ENCODE peak calls at places on chromosomes 11 and 22, in nine cellular contexts. J, H, G, K, V, P, F, O and C are unnamed samples.

GRCh38 chr11:15912825-15913224 is 443.5 kb downstream of the SOX6 start:
- DNase-seq in H (no peak), J (no peak), O (no peak), G (no peak), K (no peak), F (no peak), V (no peak), P (no peak), C (no peak)

GRCh38 chr11:134069426-134069921 is 602 bp downstream of the JAM3 start:
- DNase-seq in O (no peak), V (no peak), J (peak), F (no peak), G (peak), K (no peak), H (no peak), P (peak), C (no peak)

GRCh38 chr11:118902336-118903203 is 18.9 kb downstream of the CXCR5 start:
- DNase-seq in J (no peak), K (no peak), G (no peak), P (no peak), V (peak), F (no peak), O (no peak), H (no peak), C (no peak)

GRCh38 chr11:64742087-64742939 is 1.6 kb downstream of the RASGRP2 start:
- DNase-seq in V (no peak), O (no peak), H (no peak), F (no peak), G (no peak), P (no peak), J (no peak), K (no peak), C (peak)

GRCh38 chr11:34208266-34209135 is 103.1 kb downstream of the NAT10 start:
- DNase-seq in F (no peak), K (peak), J (peak), H (no peak), O (no peak), P (no peak), V (no peak), G (no peak), C (no peak)

GRCh38 chr11:95972055-95972454 is 48.1 kb upstream of the MTMR2 start:
- DNase-seq in G (no peak), O (no peak), K (no peak), J (peak), V (no peak), F (no peak), H (no peak), P (no peak), C (no peak)

GRCh38 chr11:57224537-57224936 is 12.5 kb downstream of the APLNR start:
- DNase-seq in J (peak), O (no peak), P (no peak), H (no peak), F (no peak), V (no peak), K (peak), G (no peak), C (no peak)

GRCh38 chr11:132022718-132023117 is 652.3 kb downstream of the NTM start:
- DNase-seq in H (no peak), F (no peak), J (peak), O (no peak), G (no peak), P (no peak), V (no peak), K (no peak), C (no peak)

GRCh38 chr11:43819926-43820325 is 60.7 kb upstream of the ALKBH3 start:
- DNase-seq in G (no peak), J (no peak), O (no peak), P (no peak), K (no peak), V (no peak), H (no peak), F (no peak), C (no peak)

GRCh38 chr11:45859661-45860140 is 12.4 kb downstream of the CRY2 start:
- DNase-seq in K (no peak), V (peak), J (peak), H (peak), P (peak), G (peak), F (peak), O (peak), C (no peak)

GRCh38 chr11:63939351-63939920 is 634 bp downstream of the NAA40 start:
- DNase-seq in F (peak), H (no peak), K (no peak), P (peak), J (no peak), O (peak), G (peak), V (no peak), C (no peak)

GRCh38 chr11:10379433-10379832 is 74.6 kb downstream of the ADM start:
- DNase-seq in K (no peak), V (no peak), F (no peak), O (no peak), J (peak), G (no peak), H (no peak), P (no peak), C (no peak)

GRCh38 chr11:123018702-123019101 is 37.1 kb upstream of the BSX start:
- DNase-seq in P (no peak), V (no peak), F (no peak), O (no peak), H (no peak), K (no peak), G (peak), J (no peak), C (no peak)

GRCh38 chr11:26741036-26741435 is 19.2 kb upstream of the SLC5A12 start:
- DNase-seq in F (no peak), K (no peak), J (no peak), P (no peak), G (no peak), V (no peak), H (no peak), O (no peak), C (no peak)

GRCh38 chr22:44891293-44891747 is 118.5 kb downstream of the PHF21B start:
- DNase-seq in F (no peak), O (no peak), P (no peak), G (no peak), J (no peak), V (no peak), H (peak), K (no peak), C (no peak)

GRCh38 chr11:3134651-3135490 is 30.2 kb downstream of the OSBPL5 start:
- DNase-seq in G (peak), J (no peak), V (peak), F (peak), P (no peak), K (no peak), H (no peak), O (no peak), C (no peak)

GRCh38 chr11:21888814-21889213 is 304.1 kb upstream of the ANO5 start:
- DNase-seq in O (peak), H (no peak), V (no peak), F (no peak), K (peak), P (no peak), J (no peak), G (no peak), C (no peak)

GRCh38 chr11:68300076-68300830 is 12.1 kb upstream of the LRP5 start:
- DNase-seq in K (no peak), G (no peak), O (no peak), J (no peak), V (no peak), H (no peak), F (no peak), P (no peak), C (no peak)

GRCh38 chr11:88631497-88631896 is 294.0 kb upstream of the CTSC start:
- DNase-seq in H (no peak), V (no peak), P (no peak), J (peak), G (no peak), F (no peak), O (no peak), K (no peak), C (no peak)

GRCh38 chr22:19793656-19794310 is 33.2 kb downstream of the TBX1 start:
- DNase-seq in F (no peak), P (no peak), O (no peak), V (no peak), G (no peak), K (no peak), H (no peak), J (no peak), C (no peak)

GRCh38 chr11:3213659-3214419 is 4.8 kb downstream of the MRGPRG start:
- DNase-seq in P (no peak), G (peak), J (no peak), O (no peak), K (no peak), H (no peak), F (no peak), V (no peak), C (no peak)

GRCh38 chr11:118996926-118997626 is 862 bp upstream of the CENATAC start:
- DNase-seq in J (peak), O (no peak), V (no peak), K (peak), F (no peak), P (peak), G (no peak), H (no peak), C (peak)

GRCh38 chr11:117973446-117973922 is 12.7 kb upstream of the IL10RA start:
- DNase-seq in V (no peak), O (no peak), J (no peak), G (no peak), K (no peak), P (no peak), H (no peak), F (no peak), C (no peak)

GRCh38 chr11:111871693-111872161 is 346 bp upstream of the ALG9 start:
- DNase-seq in K (no peak), J (no peak), F (no peak), V (no peak), G (no peak), P (no peak), O (no peak), H (no peak), C (no peak)

GRCh38 chr11:35617316-35617686 is 959 bp upstream of the FJX1 start:
- DNase-seq in G (no peak), H (no peak), V (no peak), K (no peak), P (no peak), O (no peak), J (no peak), F (no peak), C (no peak)

GRCh38 chr11:122895591-122895990 is 13.0 kb downstream of the JHY start:
- DNase-seq in P (no peak), F (no peak), H (no peak), O (no peak), K (no peak), V (no peak), G (no peak), J (no peak), C (no peak)

GRCh38 chr22:45163074-45163416 is 680 bp upstream of the NUP50 start:
- DNase-seq in G (no peak), V (peak), O (peak), J (peak), H (no peak), F (peak), P (no peak), K (peak), C (peak)

GRCh38 chr11:69355346-69355940 is 61.5 kb downstream of the MYEOV start:
- DNase-seq in F (no peak), G (no peak), K (no peak), H (no peak), P (no peak), J (no peak), V (no peak), O (no peak), C (no peak)

GRCh38 chr22:49019737-49020136 is 807.9 kb downstream of the BRD1 start:
- DNase-seq in G (no peak), H (no peak), F (no peak), K (no peak), O (no peak), J (no peak), P (no peak), V (peak), C (no peak)

GRCh38 chr11:31366795-31367194 is 2.7 kb downstream of the DCDC1 start:
- DNase-seq in P (no peak), V (no peak), G (no peak), H (no peak), F (no peak), O (no peak), J (no peak), K (no peak), C (no peak)

GRCh38 chr11:76770642-76771445 is 12.3 kb upstream of the TSKU start:
- DNase-seq in J (peak), G (no peak), H (no peak), V (peak), P (no peak), F (peak), K (peak), O (peak), C (no peak)

GRCh38 chr11:16280256-16280682 is 76.1 kb downstream of the SOX6 start:
- DNase-seq in G (peak), P (peak), H (no peak), O (no peak), J (no peak), F (peak), V (peak), K (peak), C (no peak)

GRCh38 chr11:30758012-30758411 is 171.9 kb upstream of the MPPED2 start:
- DNase-seq in F (no peak), O (no peak), P (peak), G (no peak), H (no peak), J (peak), V (no peak), K (no peak), C (no peak)

GRCh38 chr22:26585104-26585790 is 4.7 kb downstream of the TPST2 start:
- DNase-seq in H (no peak), J (peak), P (peak), K (peak), O (peak), V (peak), F (no peak), G (peak), C (no peak)

GRCh38 chr11:43518407-43519165 is 159.9 kb downstream of the TTC17 start:
- DNase-seq in K (no peak), G (no peak), P (no peak), H (no peak), O (no peak), J (peak), F (no peak), V (no peak), C (no peak)

GRCh38 chr11:117547188-117547831 is 219.7 kb downstream of the CEP164 start:
- DNase-seq in V (no peak), G (no peak), J (no peak), F (no peak), P (no peak), H (no peak), O (no peak), K (no peak), C (no peak)

GRCh38 chr11:45580399-45580798 is 85.0 kb downstream of the CHST1 start:
- DNase-seq in G (no peak), O (no peak), J (peak), K (peak), F (no peak), V (no peak), P (peak), H (no peak), C (no peak)

DNA sequence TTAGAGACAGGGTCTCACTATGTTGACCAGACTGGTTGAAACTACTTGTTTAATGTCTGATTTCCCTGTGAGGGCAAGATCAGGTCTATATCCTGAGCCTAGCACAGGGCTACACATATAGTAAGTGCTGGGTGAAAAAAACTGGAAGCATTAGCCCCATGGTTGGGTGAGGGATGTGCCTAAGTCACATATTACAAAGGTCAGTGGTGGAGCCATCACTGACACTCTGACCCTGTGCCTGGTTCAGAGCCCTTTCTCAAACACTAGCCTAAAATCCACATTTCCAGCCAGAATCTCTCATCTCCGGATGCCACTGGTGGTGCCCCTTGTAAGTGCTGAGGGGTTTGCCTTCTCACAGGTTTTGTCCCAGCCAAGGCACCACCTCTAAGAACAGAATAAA is 9.0 kb downstream of the TBC1D10A start:
- DNase-seq in H (no peak), J (no peak), V (no peak), G (no peak), P (no peak), F (no peak), K (no peak), O (no peak), C (no peak)
- TF ChIP-seq POLR2A in H (no peak), J (no peak), V (no peak), G (no peak), P (no peak), F (no peak), K (no peak), O (no peak), C (no peak)

GRCh38 chr11:73411031-73411430 is 34.8 kb downstream of the RELT start:
- DNase-seq in F (no peak), K (no peak), J (no peak), V (no peak), O (no peak), G (no peak), P (no peak), H (no peak), C (no peak)
- TF ChIP-seq POLR2A in F (no peak), K (no peak), J (no peak), V (no peak), O (no peak), G (no peak), P (no peak), H (no peak), C (no peak)

GRCh38 chr11:66844496-66845142 is 1.4 kb downstream of the RCE1 start:
- DNase-seq in F (no peak), P (no peak), O (no peak), G (no peak), J (no peak), H (no peak), V (peak), K (no peak), C (no peak)
- TF ChIP-seq POLR2A in F (no peak), P (no peak), O (no peak), G (no peak), J (no peak), H (no peak), V (no peak), K (no peak), C (no peak)

DNA sequence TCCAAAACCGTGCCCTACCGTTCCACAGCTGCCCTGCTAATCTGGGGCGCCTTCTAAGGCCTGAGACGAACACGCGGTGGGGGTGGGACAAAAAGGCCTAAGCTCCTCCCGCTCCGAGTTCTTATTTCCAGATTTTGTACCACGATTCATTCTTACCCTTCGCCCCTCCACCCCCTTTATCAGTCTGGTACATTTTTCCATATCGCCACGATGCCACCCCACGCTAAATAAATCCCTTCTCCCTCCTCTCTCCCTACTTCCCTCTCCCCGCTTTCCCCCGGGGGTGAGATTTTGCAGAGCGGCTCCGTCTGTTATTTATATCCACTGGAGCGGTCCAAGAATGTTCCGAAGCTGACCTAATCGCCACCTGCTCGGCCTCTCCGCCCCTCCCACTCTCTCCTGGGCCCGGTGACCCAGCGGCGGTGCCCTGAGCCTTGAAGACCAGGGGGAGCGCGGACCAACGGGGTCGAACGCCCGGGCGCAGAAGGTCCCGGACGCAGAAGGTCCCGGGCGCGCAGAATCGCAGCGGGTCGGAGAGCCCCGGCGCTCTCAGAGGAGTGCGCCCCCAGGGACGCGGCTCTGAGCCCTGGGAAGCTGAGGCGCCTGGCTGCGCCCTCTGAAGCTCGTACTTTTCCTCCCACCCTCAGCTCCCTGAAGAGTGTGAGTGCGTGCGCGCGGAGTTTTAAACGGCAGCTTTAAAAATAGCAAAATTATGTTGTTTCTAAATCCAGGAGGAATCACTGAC is 875 bp upstream of the PACSIN3 start:
- DNase-seq in F (peak), H (no peak), K (peak), P (peak), J (peak), O (peak), V (peak), G (peak), C (peak)
- TF ChIP-seq POLR2A in F (no peak), H (no peak), K (no peak), P (no peak), J (no peak), O (peak), V (peak), G (peak), C (no peak)